ENCODE peak calls at places on chromosomes 7 and 10, in nine cellular contexts. U is T-helper 2 cell treated with Interferon-gamma antibody and Interleukin-4, amounts not matched to agents 5 μg/mL and 100 μg/mL, for 36 hours; F is endodermal cell; L is mammary epithelial cell; E is right lobe of liver; Z is endothelial cell; D is T-cell; Q is NCI-H1105; I is astrocyte of the cerebellum. O is an unnamed sample.
A peak's percentile ranks its signal among the peaks of the same experiment; 100 is the strongest.

GRCh38 chr7:130365093-130365492 is 15.2 kb upstream of the CPA1 start:
- DNase-seq in U (no peak), F (no peak), L (no peak), E (peak; percentile 2), Z (no peak), D (no peak), Q (no peak), I (peak; percentile 76), O (no peak)

GRCh38 chr10:19347592-19347991 is 299.0 kb downstream of the MALRD1 start:
- DNase-seq in U (no peak), F (peak; percentile 51), L (peak; percentile 0), E (no peak), Z (peak; percentile 12), D (no peak), Q (no peak), I (no peak), O (no peak)

GRCh38 chr7:157518514-157519175 is 181.8 kb downstream of the DNAJB6 start:
- DNase-seq in U (no peak), F (peak; percentile 29), L (no peak), E (no peak), Z (no peak), D (no peak), Q (no peak), I (no peak), O (no peak)

GRCh38 chr7:129889133-129889854 is 63.5 kb downstream of the UBE2H start:
- DNase-seq in U (no peak), F (no peak), L (no peak), E (no peak), Z (no peak), D (no peak), Q (no peak), I (no peak), O (no peak)

GRCh38 chr7:68147621-68148238 is 1151.1 kb downstream of the TYW1 start:
- DNase-seq in U (no peak), F (no peak), L (no peak), E (no peak), Z (no peak), D (no peak), Q (peak; percentile 87), I (no peak), O (no peak)

GRCh38 chr7:1883031-1883761 is 213.1 kb downstream of the ELFN1 start:
- DNase-seq in U (no peak), F (peak; percentile 93), L (peak; percentile 75), E (peak; percentile 45), Z (no peak), D (no peak), Q (no peak), I (peak; percentile 18), O (peak; percentile 76)

GRCh38 chr10:79449181-79450146 is 4.0 kb upstream of the ZCCHC24 start:
- DNase-seq in U (no peak), F (peak; percentile 40), L (no peak), E (no peak), Z (no peak), D (no peak), Q (no peak), I (no peak), O (no peak)

GRCh38 chr10:121437596-121437995 is 160.6 kb downstream of the FGFR2 start:
- DNase-seq in U (no peak), F (peak; percentile 55), L (no peak), E (no peak), Z (peak; percentile 21), D (no peak), Q (no peak), I (no peak), O (no peak)

GRCh38 chr7:100682228-100682741 is 8.7 kb downstream of the GNB2 start:
- DNase-seq in U (no peak), F (peak; percentile 56), L (no peak), E (peak; percentile 48), Z (no peak), D (no peak), Q (no peak), I (no peak), O (no peak)

GRCh38 chr10:131556897-131557500 is 245.5 kb upstream of the TCERG1L start:
- DNase-seq in U (no peak), F (no peak), L (no peak), E (no peak), Z (no peak), D (no peak), Q (no peak), I (no peak), O (no peak)

O was measured in foreskin keratinocyte.